ENCODE peak calls at places on chromosome 22, in ten cellular contexts. G, I, T, Y, K, L, Z, J, W and R are unnamed samples.

GRCh38 chr22:36864454-36865215 is 3.8 kb downstream of the NCF4 start:
- DNase-seq in G (no peak), I (no peak), T (no peak), Y (no peak), K (no peak), L (no peak), Z (no peak), J (no peak), W (no peak), R (no peak)

GRCh38 chr22:29782061-29782845 is 15.1 kb downstream of the UQCR10 start:
- DNase-seq in G (no peak), I (peak; percentile 66), T (no peak), Y (no peak), K (no peak), L (no peak), Z (peak; percentile 55), J (no peak), W (no peak), R (no peak)

GRCh38 chr22:50691521-50691920 is 18.9 kb downstream of the SHANK3 start:
- DNase-seq in G (no peak), I (no peak), T (peak; percentile 33), Y (no peak), K (peak; percentile 35), L (peak; percentile 57), Z (no peak), J (no peak), W (no peak), R (peak; percentile 29)

GRCh38 chr22:41480397-41480735 is 11.4 kb downstream of the ACO2 start:
- DNase-seq in G (no peak), I (no peak), T (no peak), Y (no peak), K (peak; percentile 82), L (peak; percentile 68), Z (no peak), J (no peak), W (no peak), R (no peak)

GRCh38 chr22:39348909-39349505 is 784 bp upstream of the SYNGR1 start:
- DNase-seq in G (no peak), I (peak; percentile 24), T (no peak), Y (no peak), K (no peak), L (no peak), Z (peak; percentile 66), J (no peak), W (no peak), R (no peak)

GRCh38 chr22:41939981-41940852 is 6.7 kb downstream of the CENPM start:
- DNase-seq in G (peak; percentile 90), I (peak; percentile 26), T (no peak), Y (peak; percentile 87), K (no peak), L (no peak), Z (no peak), J (no peak), W (peak; percentile 63), R (no peak)

GRCh38 chr22:50441428-50441993 is 33.3 kb downstream of the SBF1 start:
- DNase-seq in G (no peak), I (no peak), T (no peak), Y (no peak), K (no peak), L (no peak), Z (peak; percentile 37), J (no peak), W (no peak), R (no peak)

GRCh38 chr22:17773606-17774205 is 563 bp downstream of the BID start:
- DNase-seq in G (peak; percentile 33), I (no peak), T (no peak), Y (peak; percentile 43), K (peak; percentile 30), L (peak; percentile 63), Z (peak; percentile 57), J (peak; percentile 64), W (peak; percentile 41), R (no peak)

GRCh38 chr22:33034753-33035152 is 23.4 kb downstream of the SYN3 start:
- DNase-seq in G (no peak), I (no peak), T (no peak), Y (no peak), K (no peak), L (no peak), Z (no peak), J (no peak), W (no peak), R (no peak)

GRCh38 chr22:27627444-27627833 is 174.1 kb downstream of the MN1 start:
- DNase-seq in G (no peak), I (no peak), T (no peak), Y (no peak), K (no peak), L (peak; percentile 18), Z (no peak), J (no peak), W (no peak), R (peak; percentile 44)

GRCh38 chr22:46652930-46653331 is 32.7 kb downstream of the GRAMD4 start:
- DNase-seq in G (no peak), I (no peak), T (no peak), Y (no peak), K (peak; percentile 54), L (no peak), Z (no peak), J (no peak), W (no peak), R (no peak)

GRCh38 chr22:39214383-39215069 is 30.3 kb downstream of the PDGFB start:
- DNase-seq in G (no peak), I (no peak), T (peak; percentile 24), Y (no peak), K (peak; percentile 14), L (peak; percentile 83), Z (peak; percentile 7), J (peak; percentile 41), W (no peak), R (peak; percentile 73)

GRCh38 chr22:21020802-21021429 is 6.0 kb downstream of the P2RX6 start:
- DNase-seq in G (no peak), I (no peak), T (no peak), Y (no peak), K (no peak), L (peak; percentile 55), Z (no peak), J (no peak), W (no peak), R (no peak)

GRCh38 chr22:22241554-22241898 is 3.1 kb upstream of the VPREB1 start:
- DNase-seq in G (no peak), I (no peak), T (no peak), Y (no peak), K (no peak), L (no peak), Z (no peak), J (no peak), W (no peak), R (no peak)

GRCh38 chr22:44890416-44891292 is 119.2 kb downstream of the PHF21B start:
- DNase-seq in G (no peak), I (no peak), T (no peak), Y (no peak), K (no peak), L (no peak), Z (peak; percentile 26), J (no peak), W (no peak), R (no peak)

GRCh38 chr22:41499624-41500280 is 30.8 kb downstream of the ACO2 start:
- DNase-seq in G (no peak), I (no peak), T (no peak), Y (no peak), K (no peak), L (no peak), Z (no peak), J (no peak), W (no peak), R (no peak)

GRCh38 chr22:21028277-21029251 is 3.8 kb downstream of the SLC7A4 start:
- DNase-seq in G (no peak), I (no peak), T (no peak), Y (no peak), K (no peak), L (no peak), Z (no peak), J (no peak), W (no peak), R (no peak)

GRCh38 chr22:28608546-28608945 is 71.1 kb downstream of the TTC28 start:
- DNase-seq in G (no peak), I (no peak), T (no peak), Y (no peak), K (no peak), L (no peak), Z (no peak), J (no peak), W (no peak), R (no peak)

GRCh38 chr22:49900441-49901230 is 17.6 kb downstream of the ALG12 start:
- DNase-seq in G (no peak), I (no peak), T (no peak), Y (no peak), K (no peak), L (no peak), Z (no peak), J (no peak), W (no peak), R (no peak)

GRCh38 chr22:49334976-49335375 is 492.7 kb downstream of the BRD1 start:
- DNase-seq in G (no peak), I (no peak), T (no peak), Y (no peak), K (no peak), L (no peak), Z (no peak), J (no peak), W (no peak), R (no peak)

GRCh38 chr22:47367993-47368945 is 605.8 kb downstream of the TBC1D22A start:
- DNase-seq in G (no peak), I (no peak), T (no peak), Y (no peak), K (no peak), L (no peak), Z (no peak), J (no peak), W (no peak), R (no peak)

GRCh38 chr22:38754247-38755154 is 1.3 kb downstream of the SUN2 start:
- DNase-seq in G (no peak), I (peak; percentile 52), T (peak; percentile 36), Y (no peak), K (peak; percentile 39), L (peak; percentile 52), Z (peak; percentile 84), J (peak; percentile 19), W (no peak), R (no peak)

GRCh38 chr22:46061431-46062231 is 84.7 kb upstream of the WNT7B start:
- DNase-seq in G (no peak), I (no peak), T (no peak), Y (no peak), K (no peak), L (no peak), Z (peak; percentile 47), J (no peak), W (no peak), R (no peak)

GRCh38 chr22:45608763-45609180 is 62.9 kb upstream of the ATXN10 start:
- DNase-seq in G (no peak), I (no peak), T (peak; percentile 94), Y (no peak), K (peak; percentile 81), L (peak; percentile 94), Z (no peak), J (peak; percentile 52), W (no peak), R (peak; percentile 48)

GRCh38 chr22:30328466-30329049 is 1.8 kb upstream of the TBC1D10A start:
- DNase-seq in G (no peak), I (no peak), T (no peak), Y (no peak), K (no peak), L (peak; percentile 8), Z (no peak), J (no peak), W (no peak), R (no peak)

GRCh38 chr22:31286360-31287255 is 5.7 kb downstream of the PIK3IP1 start:
- DNase-seq in G (no peak), I (no peak), T (no peak), Y (peak; percentile 51), K (no peak), L (no peak), Z (no peak), J (no peak), W (no peak), R (no peak)

GRCh38 chr22:38180841-38181452 is 683 bp downstream of the PLA2G6 start:
- DNase-seq in G (no peak), I (peak; percentile 40), T (no peak), Y (peak; percentile 28), K (no peak), L (peak; percentile 21), Z (no peak), J (no peak), W (no peak), R (no peak)

GRCh38 chr22:44622147-44622427 is 79.9 kb upstream of the PRR5 start:
- DNase-seq in G (no peak), I (peak; percentile 20), T (no peak), Y (no peak), K (no peak), L (no peak), Z (no peak), J (no peak), W (no peak), R (no peak)